ENCODE peak calls at places on chromosomes 1 and 21, in four cellular contexts. One of them, this sample, is unnamed.

GRCh38 chr1:152517237-152517811 is 3.0 kb downstream of the CRCT1 start:
- DNase-seq in psoas muscle: no peak
- DNase-seq in activated B cell treated with CpG ODN at 0.5 μM for 24 hours: no peak
- DNase-seq in bronchial epithelial cell: peak
- DNase-seq in this sample: no peak

GRCh38 chr1:61295818-61296537 is 213.6 kb downstream of the NFIA start:
- DNase-seq in activated B cell treated with CpG ODN at 0.5 μM for 24 hours: no peak
- DNase-seq in psoas muscle: no peak
- DNase-seq in bronchial epithelial cell: no peak
- DNase-seq in this sample: no peak

GRCh38 chr1:241598234-241598633 is 41.9 kb downstream of the CHML start:
- DNase-seq in psoas muscle: no peak
- DNase-seq in bronchial epithelial cell: no peak
- DNase-seq in activated B cell treated with CpG ODN at 0.5 μM for 24 hours: no peak
- DNase-seq in this sample: no peak

GRCh38 chr1:94608142-94608851 is 66.7 kb upstream of the F3 start:
- DNase-seq in psoas muscle: no peak
- DNase-seq in bronchial epithelial cell: peak
- DNase-seq in activated B cell treated with CpG ODN at 0.5 μM for 24 hours: no peak
- DNase-seq in this sample: no peak

GRCh38 chr1:156660752-156661112 is 16.5 kb downstream of the NES start:
- DNase-seq in bronchial epithelial cell: no peak
- DNase-seq in psoas muscle: no peak
- DNase-seq in activated B cell treated with CpG ODN at 0.5 μM for 24 hours: no peak
- DNase-seq in this sample: no peak

GRCh38 chr1:84683508-84683907 is 6.8 kb downstream of the SSX2IP start:
- DNase-seq in activated B cell treated with CpG ODN at 0.5 μM for 24 hours: no peak
- DNase-seq in psoas muscle: no peak
- DNase-seq in bronchial epithelial cell: no peak
- DNase-seq in this sample: no peak

GRCh38 chr1:110765640-110766335 is 91.0 kb upstream of the KCNA3 start:
- DNase-seq in psoas muscle: no peak
- DNase-seq in activated B cell treated with CpG ODN at 0.5 μM for 24 hours: no peak
- DNase-seq in bronchial epithelial cell: peak
- DNase-seq in this sample: no peak

GRCh38 chr1:186876436-186876835 is 47.7 kb downstream of the PLA2G4A start:
- DNase-seq in activated B cell treated with CpG ODN at 0.5 μM for 24 hours: no peak
- DNase-seq in psoas muscle: no peak
- DNase-seq in bronchial epithelial cell: no peak
- DNase-seq in this sample: no peak

GRCh38 chr1:63363014-63363413 is 4.4 kb upstream of the ALG6 start:
- DNase-seq in bronchial epithelial cell: no peak
- DNase-seq in activated B cell treated with CpG ODN at 0.5 μM for 24 hours: no peak
- DNase-seq in psoas muscle: no peak
- DNase-seq in this sample: no peak

GRCh38 chr1:63368131-63368530 is 704 bp downstream of the ALG6 start:
- DNase-seq in psoas muscle: no peak
- DNase-seq in bronchial epithelial cell: peak
- DNase-seq in activated B cell treated with CpG ODN at 0.5 μM for 24 hours: no peak
- DNase-seq in this sample: no peak

GRCh38 chr1:63366915-63367217 is 561 bp upstream of the ALG6 start:
- DNase-seq in bronchial epithelial cell: no peak
- DNase-seq in activated B cell treated with CpG ODN at 0.5 μM for 24 hours: no peak
- DNase-seq in psoas muscle: no peak
- DNase-seq in this sample: no peak

GRCh38 chr1:63362578-63362977 is 4.8 kb upstream of the ALG6 start:
- DNase-seq in activated B cell treated with CpG ODN at 0.5 μM for 24 hours: no peak
- DNase-seq in psoas muscle: no peak
- DNase-seq in bronchial epithelial cell: no peak
- DNase-seq in this sample: no peak

GRCh38 chr1:63367218-63368103 is at the start of gene ALG6:
- DNase-seq in bronchial epithelial cell: peak
- DNase-seq in psoas muscle: peak
- DNase-seq in activated B cell treated with CpG ODN at 0.5 μM for 24 hours: peak
- DNase-seq in this sample: peak
- TF ChIP-seq CTCF in bronchial epithelial cell: peak
- TF ChIP-seq CTCF in psoas muscle: no peak
- TF ChIP-seq CTCF in activated B cell treated with CpG ODN at 0.5 μM for 24 hours: no peak
- TF ChIP-seq CTCF in this sample: no peak

GRCh38 chr1:237570530-237570929 is 320.2 kb downstream of the ZP4 start:
- DNase-seq in activated B cell treated with CpG ODN at 0.5 μM for 24 hours: no peak
- DNase-seq in bronchial epithelial cell: no peak
- DNase-seq in psoas muscle: no peak
- DNase-seq in this sample: no peak
- TF ChIP-seq CTCF in activated B cell treated with CpG ODN at 0.5 μM for 24 hours: no peak
- TF ChIP-seq CTCF in bronchial epithelial cell: no peak
- TF ChIP-seq CTCF in psoas muscle: no peak
- TF ChIP-seq CTCF in this sample: no peak

GRCh38 chr21:23725576-23725975 is 1881.7 kb downstream of the MRPL39 start:
- DNase-seq in activated B cell treated with CpG ODN at 0.5 μM for 24 hours: no peak
- DNase-seq in psoas muscle: no peak
- DNase-seq in bronchial epithelial cell: no peak
- DNase-seq in this sample: no peak
- TF ChIP-seq CTCF in activated B cell treated with CpG ODN at 0.5 μM for 24 hours: no peak
- TF ChIP-seq CTCF in psoas muscle: no peak
- TF ChIP-seq CTCF in bronchial epithelial cell: no peak
- TF ChIP-seq CTCF in this sample: no peak

DNA sequence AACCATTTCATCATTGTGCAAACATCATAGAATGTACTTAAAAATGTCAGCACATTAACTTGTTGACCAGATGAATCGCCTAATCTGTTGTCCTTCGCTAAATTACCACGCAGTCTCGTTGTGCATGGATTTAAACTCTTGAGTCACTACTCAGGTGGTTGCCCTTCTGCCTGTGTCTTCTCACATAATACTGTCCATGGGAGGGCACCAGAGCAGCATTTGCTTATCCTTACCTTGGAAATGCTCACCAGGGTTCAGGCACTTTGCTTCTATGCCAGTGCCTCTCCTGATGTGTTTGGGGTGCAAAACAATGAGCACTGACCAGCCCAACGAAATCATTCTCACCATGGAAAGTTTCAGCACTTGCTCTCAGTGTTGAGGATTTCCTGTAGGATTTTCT is 559.9 kb downstream of the RWDD3 start:
- DNase-seq in activated B cell treated with CpG ODN at 0.5 μM for 24 hours: no peak
- DNase-seq in bronchial epithelial cell: peak
- DNase-seq in psoas muscle: no peak
- DNase-seq in this sample: no peak
- TF ChIP-seq CTCF in activated B cell treated with CpG ODN at 0.5 μM for 24 hours: no peak
- TF ChIP-seq CTCF in bronchial epithelial cell: peak
- TF ChIP-seq CTCF in psoas muscle: no peak
- TF ChIP-seq CTCF in this sample: no peak

This sample was measured in natural killer cell.